ENCODE peak calls at places on chromosomes 12 and 14, in seven cellular contexts. S is endothelial cell, G is Peyer's patch, I is breast epithelium, J is Panc1, C is AG09309, X is left lung. B is an unnamed sample.

GRCh38 chr12:105240233-105240632 is 4.3 kb upstream of the APPL2 start:
- DNase-seq in S (no peak), G (no peak), I (no peak), J (no peak), C (no peak), X (no peak), B (no peak)

GRCh38 chr12:27437839-27438238 is 8.7 kb upstream of the SMCO2 start:
- DNase-seq in S (no peak), G (no peak), I (no peak), J (no peak), C (no peak), X (no peak), B (no peak)

GRCh38 chr12:93657076-93657475 is 20.1 kb upstream of the CRADD start:
- DNase-seq in S (no peak), G (no peak), I (no peak), J (no peak), C (no peak), X (no peak), B (no peak)

GRCh38 chr14:94523265-94523664 is 14.0 kb upstream of the SERPINA12 start:
- DNase-seq in S (no peak), G (no peak), I (no peak), J (no peak), C (no peak), X (no peak), B (no peak)

GRCh38 chr12:15274561-15274967 is 47.7 kb upstream of the PTPRO start:
- DNase-seq in S (no peak), G (no peak), I (no peak), J (no peak), C (no peak), X (no peak), B (no peak)

GRCh38 chr12:111754671-111755070 is 12.1 kb upstream of the ALDH2 start:
- DNase-seq in S (no peak), G (no peak), I (no peak), J (no peak), C (no peak), X (peak), B (no peak)

GRCh38 chr12:110563702-110564470 is 19.2 kb downstream of the PPTC7 start:
- DNase-seq in S (no peak), G (no peak), I (no peak), J (no peak), C (no peak), X (no peak), B (no peak)

GRCh38 chr12:9634177-9634803 is 26.6 kb upstream of the KLRB1 start:
- DNase-seq in S (peak), G (peak), I (no peak), J (no peak), C (peak), X (no peak), B (no peak)

GRCh38 chr14:68981539-68981976 is 2.5 kb upstream of the ACTN1 start:
- DNase-seq in S (no peak), G (no peak), I (no peak), J (no peak), C (peak), X (no peak), B (no peak)

GRCh38 chr12:28374556-28374955 is 184.3 kb downstream of the CCDC91 start:
- DNase-seq in S (no peak), G (no peak), I (no peak), J (no peak), C (peak), X (no peak), B (no peak)

GRCh38 chr12:57840701-57841100 is 5.8 kb downstream of the CTDSP2 start:
- DNase-seq in S (no peak), G (no peak), I (no peak), J (no peak), C (no peak), X (no peak), B (no peak)

GRCh38 chr14:82602794-82603193 is 1069.1 kb upstream of the SEL1L start:
- DNase-seq in S (no peak), G (no peak), I (no peak), J (no peak), C (no peak), X (no peak), B (no peak)

GRCh38 chr12:10272466-10272865 is 35.2 kb upstream of the KLRD1 start:
- DNase-seq in S (no peak), G (no peak), I (no peak), J (no peak), C (no peak), X (no peak), B (no peak)

GRCh38 chr12:89892426-89892825 is 183.8 kb upstream of the ATP2B1 start:
- DNase-seq in S (no peak), G (no peak), I (no peak), J (no peak), C (no peak), X (no peak), B (no peak)

GRCh38 chr12:130705174-130705880 is 10.8 kb downstream of the RIMBP2 start:
- DNase-seq in S (no peak), G (no peak), I (no peak), J (no peak), C (no peak), X (no peak), B (no peak)

GRCh38 chr12:120936197-120936596 is 32.0 kb upstream of the SPPL3 start:
- DNase-seq in S (no peak), G (no peak), I (no peak), J (no peak), C (no peak), X (no peak), B (no peak)

GRCh38 chr12:82688035-82688501 is 1.4 kb downstream of the TMTC2 start:
- DNase-seq in S (no peak), G (no peak), I (no peak), J (no peak), C (no peak), X (no peak), B (no peak)

GRCh38 chr12:3204716-3205617 is 127.8 kb downstream of the TSPAN9 start:
- DNase-seq in S (no peak), G (no peak), I (no peak), J (no peak), C (no peak), X (no peak), B (no peak)

GRCh38 chr14:23045419-23046357 is 3.7 kb downstream of the PSMB11 start:
- DNase-seq in S (no peak), G (no peak), I (no peak), J (no peak), C (no peak), X (no peak), B (no peak)

GRCh38 chr12:31568498-31568897 is 22.4 kb downstream of the DENND5B start:
- DNase-seq in S (no peak), G (no peak), I (no peak), J (no peak), C (no peak), X (no peak), B (no peak)

GRCh38 chr12:107379852-107380567 is 286.7 kb upstream of the CRY1 start:
- DNase-seq in S (no peak), G (no peak), I (no peak), J (no peak), C (no peak), X (no peak), B (no peak)

GRCh38 chr12:111455448-111456320 is 50.0 kb downstream of the SH2B3 start:
- DNase-seq in S (no peak), G (no peak), I (no peak), J (no peak), C (no peak), X (no peak), B (no peak)

GRCh38 chr12:72277415-72277814 is 5.2 kb downstream of the TRHDE start:
- DNase-seq in S (no peak), G (no peak), I (no peak), J (no peak), C (no peak), X (no peak), B (no peak)

GRCh38 chr14:85273952-85274351 is 256.0 kb upstream of the FLRT2 start:
- DNase-seq in S (no peak), G (no peak), I (no peak), J (no peak), C (no peak), X (no peak), B (no peak)

GRCh38 chr14:84465890-84466289 is 1064.1 kb upstream of the FLRT2 start:
- DNase-seq in S (no peak), G (no peak), I (no peak), J (no peak), C (no peak), X (no peak), B (no peak)

GRCh38 chr12:28040251-28040650 is 67.7 kb upstream of the PTHLH start:
- DNase-seq in S (no peak), G (no peak), I (no peak), J (no peak), C (no peak), X (no peak), B (no peak)

GRCh38 chr12:91620949-91621348 is 438.3 kb upstream of the DCN start:
- DNase-seq in S (no peak), G (no peak), I (no peak), J (no peak), C (no peak), X (no peak), B (no peak)

GRCh38 chr12:104738371-104738710 is 219.7 kb downstream of the SLC41A2 start:
- DNase-seq in S (no peak), G (no peak), I (no peak), J (no peak), C (no peak), X (no peak), B (no peak)

GRCh38 chr14:51369814-51370213 is 129.8 kb downstream of the TMX1 start:
- DNase-seq in S (peak), G (no peak), I (no peak), J (no peak), C (no peak), X (no peak), B (no peak)

GRCh38 chr12:62876938-62877548 is 57.9 kb downstream of the PPM1H start:
- DNase-seq in S (no peak), G (no peak), I (no peak), J (no peak), C (no peak), X (no peak), B (no peak)

GRCh38 chr14:28982228-28982627 is 215.6 kb downstream of the FOXG1 start:
- DNase-seq in S (no peak), G (no peak), I (no peak), J (no peak), C (no peak), X (no peak), B (no peak)

GRCh38 chr12:6607751-6608591 is 792 bp upstream of the CHD4 start:
- DNase-seq in S (no peak), G (peak), I (no peak), J (no peak), C (no peak), X (no peak), B (no peak)

GRCh38 chr12:108846320-108846719 is 11.1 kb downstream of the SSH1 start:
- DNase-seq in S (no peak), G (no peak), I (no peak), J (no peak), C (no peak), X (no peak), B (no peak)

GRCh38 chr12:114935658-114936057 is 251.7 kb upstream of the TBX3 start:
- DNase-seq in S (no peak), G (no peak), I (no peak), J (no peak), C (no peak), X (no peak), B (no peak)
- TF ChIP-seq CTCF in S (peak), G (peak), I (no peak), J (peak), C (peak), X (no peak), B (no peak)

GRCh38 chr12:132761911-132762583 is 415 bp upstream of the ANKLE2 start:
- DNase-seq in S (peak), G (peak), I (peak), J (peak), C (peak), X (peak), B (peak)
- TF ChIP-seq CTCF in S (no peak), G (peak), I (no peak), J (no peak), C (no peak), X (no peak), B (no peak)

GRCh38 chr14:102085503-102085902 is 1.3 kb downstream of the HSP90AA1 start:
- DNase-seq in S (no peak), G (no peak), I (no peak), J (no peak), C (no peak), X (no peak), B (no peak)

GRCh38 chr14:102087762-102088011 is 843 bp upstream of the HSP90AA1 start:
- DNase-seq in S (no peak), G (no peak), I (no peak), J (no peak), C (no peak), X (no peak), B (no peak)

GRCh38 chr14:102086346-102086971 is 385 bp downstream of the HSP90AA1 start:
- DNase-seq in S (no peak), G (peak), I (no peak), J (no peak), C (no peak), X (no peak), B (no peak)

GRCh38 chr14:102088012-102088792 is 1.4 kb upstream of the HSP90AA1 start:
- DNase-seq in S (peak), G (peak), I (no peak), J (no peak), C (no peak), X (peak), B (peak)

GRCh38 chr14:102086972-102087761 is at the start of gene HSP90AA1:
- DNase-seq in S (peak), G (peak), I (peak), J (no peak), C (peak), X (peak), B (peak)
- TF ChIP-seq CTCF in S (no peak), G (peak), I (no peak), J (no peak), C (no peak), X (peak), B (no peak)

DNA sequence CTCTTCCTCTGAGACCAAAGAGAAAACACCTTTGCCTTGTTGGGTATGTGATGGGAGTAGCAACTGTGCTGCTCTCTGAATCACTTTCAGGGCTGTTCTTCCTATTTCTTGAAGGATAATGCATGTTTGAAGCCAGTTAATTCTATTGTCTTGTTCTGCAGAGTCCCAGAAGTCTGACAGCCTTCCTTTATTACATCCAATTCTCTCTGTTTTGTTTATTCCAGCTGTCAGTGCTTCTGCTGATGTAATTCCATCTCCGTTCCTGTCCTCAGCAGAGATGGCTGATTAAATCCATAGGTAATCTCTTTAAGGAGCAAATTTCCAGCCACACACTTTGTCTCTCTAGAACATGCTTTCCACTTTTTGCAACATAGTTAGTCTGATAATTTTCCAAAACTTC is 59.7 kb downstream of the MGAT4C start:
- DNase-seq in S (no peak), G (no peak), I (no peak), J (no peak), C (no peak), X (no peak), B (no peak)
- TF ChIP-seq CTCF in S (no peak), G (no peak), I (no peak), J (no peak), C (no peak), X (no peak), B (no peak)

DNA sequence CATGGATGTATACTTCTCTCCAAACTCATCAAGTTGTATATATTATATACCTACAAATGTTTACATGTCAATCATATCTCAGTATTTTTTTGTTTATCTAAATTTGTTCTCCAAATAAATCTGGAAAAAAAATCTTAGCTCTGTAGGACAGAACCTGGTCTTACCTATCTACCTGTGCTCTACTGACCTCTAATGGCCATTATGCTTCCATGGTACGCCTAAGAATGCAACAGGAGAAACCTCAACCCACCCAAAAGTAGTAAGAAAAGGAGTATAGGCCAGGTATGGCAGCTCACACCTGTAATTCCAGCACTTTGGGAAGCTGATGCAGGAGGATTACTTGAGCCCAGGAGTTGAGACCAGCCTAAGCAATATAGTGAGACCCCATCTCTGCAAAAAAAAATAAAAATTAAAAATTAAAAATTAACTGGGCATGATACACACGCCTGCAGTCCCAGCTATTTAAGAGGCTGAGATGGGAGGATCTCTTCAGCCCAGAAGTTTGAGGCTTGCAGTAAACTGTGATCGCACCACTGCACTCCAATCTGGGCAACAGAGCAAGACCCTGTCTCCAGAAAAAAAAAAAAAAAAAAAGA is 8.7 kb downstream of the OR11H4 start:
- DNase-seq in S (no peak), G (no peak), I (no peak), J (no peak), C (no peak), X (no peak), B (no peak)
- TF ChIP-seq CTCF in S (no peak), G (no peak), I (no peak), J (peak), C (no peak), X (no peak), B (no peak)

GRCh38 chr14:87805315-87805723 is 187.7 kb downstream of the GALC start:
- DNase-seq in S (peak), G (no peak), I (no peak), J (peak), C (peak), X (peak), B (no peak)
- TF ChIP-seq CTCF in S (peak), G (peak), I (no peak), J (peak), C (peak), X (peak), B (peak)